ENCODE peak calls at places on chromosomes 4 and X, in eight cellular contexts. C is neural progenitor cell, I is dorsolateral prefrontal cortex, U is GM12878, Z is cardiac muscle cell, R is psoas muscle, X is breast epithelium, S is fibroblast of pulmonary artery. Y is an unnamed sample.

GRCh38 chr4:7103599-7104365 is 35.9 kb upstream of the GRPEL1 start:
- DNase-seq in Z (peak), S (no peak), I (peak), C (peak), R (peak), U (no peak), X (no peak), Y (no peak)

GRCh38 chrX:41137589-41137988 is 52.3 kb downstream of the USP9X start:
- DNase-seq in Z (no peak), I (no peak), R (no peak), C (no peak), S (peak), U (no peak), X (no peak), Y (peak)

GRCh38 chr4:119730644-119730995 is 102.0 kb upstream of the PDE5A start:
- DNase-seq in C (no peak), S (no peak), R (no peak), U (no peak), X (no peak), I (no peak), Z (no peak), Y (peak)

GRCh38 chr4:101262683-101263082 is 84.6 kb downstream of the PPP3CA start:
- DNase-seq in I (no peak), X (no peak), R (no peak), U (no peak), C (peak), Z (no peak), S (no peak), Y (no peak)

GRCh38 chr4:1557221-1557597 is 126.9 kb downstream of the FAM53A start:
- DNase-seq in U (no peak), I (no peak), R (no peak), C (no peak), Z (no peak), X (no peak), S (no peak), Y (no peak)

GRCh38 chrX:150966742-150967141 is 16.4 kb upstream of the HMGB3 start:
- DNase-seq in U (no peak), Z (no peak), R (no peak), S (no peak), I (no peak), X (no peak), C (no peak), Y (no peak)

GRCh38 chr4:180950377-180950776 is 1292.8 kb upstream of the TENM3 start:
- DNase-seq in C (no peak), S (no peak), Z (no peak), U (no peak), X (no peak), I (no peak), R (no peak), Y (no peak)

GRCh38 chr4:102678107-102678506 is 82.7 kb downstream of the MANBA start:
- DNase-seq in C (no peak), Z (peak), S (no peak), U (no peak), R (no peak), I (no peak), X (no peak), Y (no peak)

GRCh38 chr4:147731611-147732515 is at the start of gene ARHGAP10:
- DNase-seq in R (peak), U (no peak), Z (peak), X (peak), S (peak), C (peak), I (peak), Y (peak)

GRCh38 chr4:153371835-153372234 is 27.3 kb downstream of the MND1 start:
- DNase-seq in C (no peak), X (no peak), U (no peak), Z (no peak), S (no peak), R (no peak), I (no peak), Y (no peak)

GRCh38 chr4:153375303-153375702 is 30.8 kb downstream of the MND1 start:
- DNase-seq in U (no peak), S (no peak), Z (no peak), X (no peak), C (no peak), I (no peak), R (no peak), Y (no peak)

GRCh38 chr4:153372967-153373562 is 28.6 kb downstream of the MND1 start:
- DNase-seq in X (no peak), C (no peak), Z (no peak), U (no peak), S (no peak), R (no peak), I (no peak), Y (no peak)

GRCh38 chr4:153374471-153374870 is 30.0 kb downstream of the MND1 start:
- DNase-seq in S (no peak), R (no peak), U (no peak), X (no peak), C (no peak), Z (no peak), I (no peak), Y (peak)
- H3K4me3 ChIP-seq in S (no peak), R (no peak), U (no peak), X (no peak), C (no peak), Z (no peak), I (no peak), Y (no peak)

GRCh38 chr4:153792893-153793227 is 4.0 kb upstream of the SFRP2 start:
- DNase-seq in S (no peak), C (peak), I (no peak), U (no peak), X (no peak), Z (no peak), R (no peak), Y (no peak)
- H3K4me3 ChIP-seq in S (no peak), C (peak), I (peak), U (no peak), X (no peak), Z (peak), R (peak), Y (no peak)

GRCh38 chr4:155794589-155794988 is 35.8 kb downstream of the GUCY1B1 start:
- DNase-seq in C (no peak), U (no peak), R (no peak), Z (no peak), X (no peak), I (no peak), S (no peak), Y (no peak)

GRCh38 chr4:155785828-155786227 is 27.0 kb downstream of the GUCY1B1 start:
- DNase-seq in I (no peak), U (no peak), Z (no peak), R (no peak), C (no peak), S (no peak), X (no peak), Y (no peak)

GRCh38 chr4:155784637-155785036 is 25.8 kb downstream of the GUCY1B1 start:
- DNase-seq in C (no peak), R (no peak), X (no peak), Z (no peak), I (no peak), U (no peak), S (no peak), Y (no peak)

GRCh38 chr4:155787113-155787710 is 28.4 kb downstream of the GUCY1B1 start:
- DNase-seq in U (peak), Z (peak), S (peak), C (peak), X (no peak), I (no peak), R (no peak), Y (peak)

GRCh38 chr4:155789391-155789790 is 30.6 kb downstream of the GUCY1B1 start:
- DNase-seq in U (no peak), Z (no peak), S (no peak), X (no peak), R (no peak), C (no peak), I (no peak), Y (no peak)
- H3K4me3 ChIP-seq in U (no peak), Z (no peak), S (no peak), X (no peak), R (peak), C (no peak), I (no peak), Y (no peak)

GRCh38 chr4:54092405-54092759 is 7.6 kb upstream of the GSX2 start:
- DNase-seq in I (no peak), S (no peak), Z (no peak), X (no peak), R (no peak), U (no peak), C (no peak), Y (no peak)
- H3K4me3 ChIP-seq in I (peak), S (peak), Z (peak), X (peak), R (peak), U (peak), C (peak), Y (peak)

DNA sequence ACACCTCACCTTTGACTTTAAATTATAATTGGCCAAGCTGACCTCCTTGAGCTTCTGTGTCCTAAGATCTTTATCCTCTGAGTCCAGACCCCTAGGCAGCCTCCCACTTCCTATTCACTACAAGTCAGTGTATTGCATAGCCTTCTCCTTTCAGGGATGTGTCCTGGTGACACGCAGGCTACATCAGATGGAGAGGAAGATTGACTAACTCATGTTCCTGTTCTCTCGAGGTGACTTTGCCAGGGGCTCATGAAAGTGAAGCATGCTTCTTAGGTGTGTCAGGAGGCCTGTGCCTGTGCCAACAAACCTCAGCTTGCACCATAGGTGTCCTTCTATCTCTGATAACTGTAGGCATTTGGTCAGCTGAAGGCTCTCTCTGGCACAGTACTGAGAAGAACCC is 195.7 kb upstream of the HS3ST1 start:
- DNase-seq in Z (no peak), S (no peak), R (no peak), X (no peak), I (no peak), C (no peak), U (no peak), Y (no peak)
- H3K4me3 ChIP-seq in Z (no peak), S (no peak), R (no peak), X (no peak), I (no peak), C (no peak), U (no peak), Y (no peak)

GRCh38 chr4:108527729-108528128 is 92.6 kb upstream of the RPL34 start:
- DNase-seq in C (no peak), U (no peak), R (no peak), Z (no peak), S (no peak), I (no peak), X (no peak), Y (no peak)

GRCh38 chr4:108529102-108529501 is 91.3 kb upstream of the RPL34 start:
- DNase-seq in S (no peak), X (no peak), U (no peak), Z (no peak), C (no peak), R (no peak), I (no peak), Y (no peak)

GRCh38 chr4:108531461-108531860 is 88.9 kb upstream of the RPL34 start:
- DNase-seq in X (no peak), U (no peak), Z (no peak), R (no peak), I (no peak), S (peak), C (no peak), Y (no peak)

GRCh38 chr4:108532187-108532586 is 88.2 kb upstream of the RPL34 start:
- DNase-seq in I (no peak), S (no peak), C (no peak), R (no peak), U (no peak), X (no peak), Z (no peak), Y (no peak)

DNA sequence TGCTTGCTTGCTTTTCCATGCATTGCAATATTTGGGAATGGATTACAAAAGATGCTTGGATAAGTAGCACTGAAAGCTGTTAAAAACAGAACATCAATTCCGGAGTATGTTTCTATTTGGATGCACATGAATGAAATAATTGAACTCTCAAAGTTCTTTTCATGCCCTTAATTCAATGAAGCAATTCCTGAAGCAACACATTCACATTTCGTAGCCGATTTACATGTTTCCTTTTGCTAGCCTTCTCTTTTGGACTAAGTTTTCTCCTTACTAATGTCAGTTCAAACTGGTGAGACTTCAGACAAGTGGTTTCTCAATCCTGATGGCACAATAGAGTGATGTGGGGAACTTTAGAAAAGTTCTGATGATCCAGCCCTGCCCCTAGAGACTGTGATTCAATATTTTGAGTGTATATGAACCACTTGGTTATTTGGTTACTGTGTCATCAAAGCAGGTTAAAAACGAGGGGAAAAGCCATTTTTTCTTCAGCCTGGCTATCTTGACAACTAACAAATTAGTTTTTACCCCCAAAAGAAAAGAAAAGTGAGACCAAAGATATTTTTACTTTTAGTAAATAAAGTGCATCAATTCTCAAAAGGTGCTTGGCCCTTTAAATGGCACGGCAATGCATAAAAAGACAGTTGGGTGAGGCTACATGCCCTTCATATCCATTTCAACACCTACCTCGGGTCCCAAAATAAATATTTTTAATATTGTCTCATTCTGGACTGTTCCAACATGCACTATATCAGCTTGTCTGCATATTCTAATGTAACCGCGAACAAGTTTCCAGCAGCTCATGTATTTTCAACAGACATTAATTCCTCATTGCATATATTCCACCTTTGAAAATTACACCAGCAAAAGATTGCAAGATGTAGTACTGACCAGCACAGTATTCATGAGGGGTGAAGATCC is 90.1 kb upstream of the RPL34 start:
- DNase-seq in R (no peak), I (no peak), S (no peak), Z (no peak), X (no peak), U (no peak), C (no peak), Y (no peak)
- H3K4me3 ChIP-seq in R (no peak), I (no peak), S (no peak), Z (no peak), X (no peak), U (no peak), C (no peak), Y (no peak)

GRCh38 chrX:115232933-115233496 is 881 bp downstream of the LRCH2 start:
- DNase-seq in I (no peak), S (no peak), C (no peak), U (no peak), Z (no peak), R (no peak), X (no peak), Y (peak)

GRCh38 chrX:115229337-115229991 is 4.4 kb downstream of the LRCH2 start:
- DNase-seq in X (no peak), Z (no peak), C (no peak), S (no peak), U (no peak), R (no peak), I (no peak), Y (no peak)

GRCh38 chrX:115234220-115234557 is 293 bp upstream of the LRCH2 start:
- DNase-seq in C (no peak), X (no peak), R (no peak), S (peak), I (no peak), Z (no peak), U (no peak), Y (no peak)

DNA sequence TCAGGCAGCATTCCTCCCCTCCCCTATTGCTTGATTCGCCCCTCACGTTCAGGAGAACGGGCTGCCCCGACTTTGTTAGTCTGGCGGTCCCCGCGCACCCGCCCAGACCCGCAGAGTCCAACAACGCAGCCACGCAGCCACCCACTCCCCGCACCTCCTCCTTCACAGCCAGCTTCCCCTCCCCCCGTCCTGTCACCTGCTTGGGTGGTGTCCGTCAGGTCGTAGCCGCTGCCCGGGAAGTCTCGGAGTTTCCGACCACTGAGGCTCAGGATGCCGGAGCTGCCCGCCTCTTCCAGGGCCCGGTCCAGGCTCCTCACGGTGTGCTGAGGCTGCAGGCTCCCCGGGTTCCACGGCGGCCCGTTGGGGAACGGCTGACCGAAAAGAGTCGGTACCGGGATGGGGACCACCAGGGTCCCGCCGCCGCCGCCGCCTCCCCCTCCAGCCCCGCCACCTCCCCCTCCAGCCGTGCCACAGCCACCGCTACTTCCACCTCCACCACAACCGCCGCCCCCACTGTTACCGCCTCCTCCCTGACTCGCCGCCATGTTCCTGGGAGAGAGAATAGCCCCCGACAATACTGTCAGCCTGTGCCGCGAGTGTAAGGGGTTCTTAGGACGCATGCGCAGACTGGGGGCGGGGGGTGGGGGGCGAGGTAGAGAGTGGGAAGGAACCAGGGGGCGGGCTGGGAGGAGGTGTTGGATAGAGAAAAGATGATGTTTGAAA is at the start of gene LRCH2:
- DNase-seq in Z (peak), R (peak), X (no peak), I (peak), U (no peak), C (peak), S (peak), Y (peak)
- H3K4me3 ChIP-seq in Z (peak), R (peak), X (peak), I (peak), U (no peak), C (peak), S (peak), Y (peak)

GRCh38 chrX:153667281-153667831 is 6.3 kb downstream of the PNCK start:
- DNase-seq in U (no peak), Z (no peak), X (no peak), S (no peak), C (no peak), I (peak), R (no peak), Y (no peak)

GRCh38 chrX:153669174-153669890 is 4.3 kb downstream of the PNCK start:
- DNase-seq in X (peak), U (no peak), Z (peak), I (peak), S (no peak), C (peak), R (no peak), Y (no peak)

GRCh38 chrX:153668423-153669173 is 5.0 kb downstream of the PNCK start:
- DNase-seq in X (no peak), R (no peak), C (no peak), I (peak), U (no peak), S (no peak), Z (no peak), Y (no peak)

GRCh38 chrX:153665726-153666306 is 7.8 kb downstream of the PNCK start:
- DNase-seq in I (no peak), U (no peak), Z (no peak), X (no peak), C (no peak), S (no peak), R (no peak), Y (no peak)

DNA sequence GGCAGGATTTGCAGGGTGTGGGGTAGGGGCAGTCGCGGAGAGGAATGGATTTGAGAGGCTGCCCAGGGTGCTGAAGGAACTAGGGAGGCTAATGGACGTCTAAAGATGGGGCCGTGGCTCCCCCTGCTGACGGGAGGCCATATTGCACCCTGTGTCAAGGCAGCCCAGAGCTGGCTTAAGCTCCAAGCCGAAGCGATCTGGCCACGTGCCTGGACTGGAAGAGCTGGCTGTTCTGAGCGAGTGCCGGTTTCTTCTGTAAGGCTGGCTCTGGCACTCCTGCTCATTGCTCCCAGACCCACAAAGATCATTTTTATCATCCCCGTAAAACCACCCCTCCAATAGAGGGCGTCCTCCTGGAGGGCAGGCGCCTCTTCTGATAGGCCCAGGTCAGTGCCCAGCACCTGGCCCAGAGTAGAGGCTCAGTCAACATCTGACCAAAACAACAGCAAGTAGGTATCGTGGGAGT is 5.6 kb downstream of the PNCK start:
- DNase-seq in C (peak), Z (peak), X (peak), S (peak), U (peak), I (peak), R (peak), Y (peak)
- H3K4me3 ChIP-seq in C (peak), Z (no peak), X (no peak), S (no peak), U (no peak), I (peak), R (no peak), Y (peak)

DNA sequence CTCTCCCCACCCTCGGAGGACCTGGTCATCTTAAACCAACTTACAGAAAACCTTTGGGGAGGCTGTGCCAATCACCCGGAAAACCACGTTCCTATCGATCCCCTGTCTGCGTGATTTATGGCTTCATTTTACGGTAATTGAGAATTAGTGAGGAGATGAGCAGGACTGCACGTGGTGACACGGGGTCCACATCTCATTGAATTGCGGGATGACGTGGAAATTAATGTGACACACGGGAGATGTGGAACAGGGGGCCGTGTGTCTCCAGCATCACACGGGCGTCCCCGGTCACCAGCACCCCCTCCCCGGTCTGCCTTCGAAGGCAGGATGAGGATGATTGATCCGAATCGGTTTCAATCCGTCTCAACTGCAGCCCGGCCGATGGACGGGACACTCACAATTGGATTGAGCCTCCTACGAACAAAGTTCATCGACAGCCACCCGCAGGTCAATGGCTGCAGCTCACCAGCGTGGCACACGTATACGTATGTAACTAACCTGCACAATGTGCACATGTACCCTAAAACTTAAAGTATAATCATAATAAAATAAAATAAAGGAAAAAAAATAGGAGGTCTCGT is 160.3 kb downstream of the SHOX start:
- DNase-seq in C (peak), R (no peak), I (no peak), Z (no peak), S (no peak), X (no peak), U (no peak), Y (no peak)
- H3K4me3 ChIP-seq in C (peak), R (no peak), I (no peak), Z (no peak), S (no peak), X (no peak), U (no peak), Y (no peak)

Y was measured in fibroblast of the aortic adventitia.